ENCODE peak calls at places on chromosomes 3 and 15, in ten cellular contexts. A, T, Y, F, J, N, X, O, P and S are unnamed samples.

GRCh38 chr15:51672913-51673857 is 8.1 kb upstream of the SCG3 start:
- DNase-seq in F (no peak), N (no peak), J (no peak), X (no peak), Y (no peak), A (no peak), P (no peak), O (no peak), T (no peak), S (no peak)

GRCh38 chr3:119019767-119020518 is 14.7 kb downstream of the IGSF11 start:
- DNase-seq in J (no peak), F (no peak), P (no peak), X (no peak), N (no peak), T (no peak), A (no peak), Y (no peak), O (no peak), S (no peak)

GRCh38 chr3:46670891-46671427 is 22.5 kb downstream of the ALS2CL start:
- DNase-seq in Y (no peak), N (no peak), X (no peak), J (peak), A (no peak), O (peak), P (no peak), F (peak), T (no peak), S (no peak)

GRCh38 chr3:186922790-186923189 is 7.5 kb upstream of the ST6GAL1 start:
- DNase-seq in A (no peak), Y (no peak), J (no peak), P (no peak), X (no peak), T (no peak), O (no peak), N (no peak), F (no peak), S (no peak)

GRCh38 chr3:21390136-21390535 is 360.9 kb downstream of the ZNF385D start:
- DNase-seq in O (no peak), T (no peak), F (no peak), P (peak), X (peak), A (no peak), J (no peak), Y (no peak), N (peak), S (no peak)

GRCh38 chr15:63212050-63212973 is 22.9 kb downstream of the RAB8B start:
- DNase-seq in T (no peak), J (no peak), A (no peak), P (peak), F (no peak), Y (no peak), N (peak), X (peak), O (no peak), S (no peak)

GRCh38 chr3:50510325-50510724 is 6.9 kb upstream of the CACNA2D2 start:
- DNase-seq in P (no peak), N (no peak), A (no peak), T (no peak), J (no peak), Y (no peak), X (no peak), O (no peak), F (no peak), S (no peak)

GRCh38 chr3:50657407-50657806 is 17.3 kb upstream of the DOCK3 start:
- DNase-seq in A (no peak), O (no peak), X (no peak), Y (no peak), T (no peak), P (no peak), F (no peak), N (no peak), J (no peak), S (no peak)

GRCh38 chr3:159941043-159941994 is 47.3 kb upstream of the IL12A start:
- DNase-seq in X (no peak), O (no peak), N (peak), T (no peak), J (no peak), A (no peak), F (no peak), P (no peak), Y (no peak), S (no peak)

GRCh38 chr3:64019271-64019670 is 4.0 kb downstream of the PSMD6 start:
- DNase-seq in A (no peak), T (no peak), N (no peak), O (no peak), X (no peak), Y (no peak), F (no peak), P (no peak), J (no peak), S (no peak)

GRCh38 chr15:64334530-64334929 is 21.4 kb downstream of the CSNK1G1 start:
- DNase-seq in P (no peak), T (no peak), X (no peak), Y (peak), A (no peak), F (no peak), J (no peak), O (no peak), N (no peak), S (no peak)

GRCh38 chr15:88788036-88788435 is 15.2 kb upstream of the ACAN start:
- DNase-seq in N (no peak), O (no peak), A (no peak), F (no peak), Y (no peak), X (no peak), P (no peak), T (no peak), J (no peak), S (no peak)

GRCh38 chr3:14876942-14877341 is 58.2 kb downstream of the FGD5 start:
- DNase-seq in T (peak), N (peak), Y (no peak), P (no peak), A (peak), O (peak), F (peak), J (no peak), X (peak), S (no peak)

GRCh38 chr3:141275511-141275910 is 43.9 kb downstream of the PXYLP1 start:
- DNase-seq in J (no peak), Y (no peak), O (no peak), F (no peak), X (no peak), A (no peak), N (peak), P (peak), T (no peak), S (no peak)

GRCh38 chr3:117926819-117927218 is 1107.8 kb downstream of the IGSF11 start:
- DNase-seq in J (no peak), A (no peak), T (no peak), O (no peak), Y (no peak), F (no peak), X (no peak), N (no peak), P (no peak), S (no peak)

GRCh38 chr3:162021206-162021605 is 524.6 kb downstream of the OTOL1 start:
- DNase-seq in O (no peak), P (peak), F (no peak), J (no peak), T (no peak), N (no peak), X (no peak), Y (no peak), A (no peak), S (no peak)

GRCh38 chr3:148631124-148631903 is 66.4 kb upstream of the AGTR1 start:
- DNase-seq in A (no peak), P (no peak), F (no peak), O (no peak), X (peak), T (no peak), J (peak), Y (no peak), N (no peak), S (no peak)
- TF ChIP-seq CTCF in A (no peak), P (peak), F (no peak), O (no peak), X (peak), T (no peak), J (peak), Y (no peak), N (peak), S (peak)

DNA sequence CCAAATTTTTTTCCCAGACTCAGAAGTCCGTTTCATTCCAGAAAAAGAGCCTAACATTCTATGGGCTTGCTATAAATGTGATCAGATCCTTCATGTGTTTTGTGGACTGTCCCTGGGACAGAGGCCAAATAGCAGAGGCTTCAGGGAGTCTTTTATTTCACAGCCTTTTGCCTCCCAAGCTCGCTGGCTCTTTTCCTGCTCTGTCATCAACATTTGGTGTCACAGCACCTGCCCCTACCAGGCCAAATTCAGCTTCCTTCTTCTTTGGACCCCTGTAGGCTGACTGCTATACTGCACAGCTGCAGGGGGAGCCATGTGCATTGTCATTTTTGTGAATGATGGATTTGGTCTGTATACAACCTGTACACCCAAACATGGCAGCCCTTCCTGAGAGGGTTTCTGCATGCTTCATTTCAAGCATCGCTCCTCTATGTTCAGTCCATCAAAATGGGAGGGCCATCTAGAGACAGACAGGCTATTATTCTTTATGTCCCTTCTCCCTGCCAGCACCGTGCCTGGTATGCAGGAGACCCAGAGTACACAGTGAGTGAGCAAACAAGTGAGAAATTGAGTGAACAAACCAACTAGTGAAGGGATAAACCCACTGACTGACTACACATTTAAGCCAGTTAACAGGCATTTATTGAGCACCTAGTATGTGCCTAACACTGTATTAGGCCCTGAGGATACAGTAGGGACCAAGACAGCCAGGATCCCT is 17.9 kb upstream of the RPP14 start:
- DNase-seq in A (no peak), O (peak), T (no peak), F (no peak), Y (no peak), J (no peak), N (no peak), P (no peak), X (no peak), S (no peak)
- TF ChIP-seq CTCF in A (no peak), O (no peak), T (no peak), F (no peak), Y (no peak), J (no peak), N (no peak), P (peak), X (peak), S (peak)

GRCh38 chr3:115861166-115861733 is 237.9 kb downstream of the GAP43 start:
- DNase-seq in T (no peak), O (no peak), J (no peak), F (no peak), A (no peak), Y (no peak), X (no peak), N (no peak), P (no peak), S (no peak)
- TF ChIP-seq CTCF in T (no peak), O (no peak), J (peak), F (no peak), A (no peak), Y (no peak), X (peak), N (no peak), P (no peak), S (peak)

DNA sequence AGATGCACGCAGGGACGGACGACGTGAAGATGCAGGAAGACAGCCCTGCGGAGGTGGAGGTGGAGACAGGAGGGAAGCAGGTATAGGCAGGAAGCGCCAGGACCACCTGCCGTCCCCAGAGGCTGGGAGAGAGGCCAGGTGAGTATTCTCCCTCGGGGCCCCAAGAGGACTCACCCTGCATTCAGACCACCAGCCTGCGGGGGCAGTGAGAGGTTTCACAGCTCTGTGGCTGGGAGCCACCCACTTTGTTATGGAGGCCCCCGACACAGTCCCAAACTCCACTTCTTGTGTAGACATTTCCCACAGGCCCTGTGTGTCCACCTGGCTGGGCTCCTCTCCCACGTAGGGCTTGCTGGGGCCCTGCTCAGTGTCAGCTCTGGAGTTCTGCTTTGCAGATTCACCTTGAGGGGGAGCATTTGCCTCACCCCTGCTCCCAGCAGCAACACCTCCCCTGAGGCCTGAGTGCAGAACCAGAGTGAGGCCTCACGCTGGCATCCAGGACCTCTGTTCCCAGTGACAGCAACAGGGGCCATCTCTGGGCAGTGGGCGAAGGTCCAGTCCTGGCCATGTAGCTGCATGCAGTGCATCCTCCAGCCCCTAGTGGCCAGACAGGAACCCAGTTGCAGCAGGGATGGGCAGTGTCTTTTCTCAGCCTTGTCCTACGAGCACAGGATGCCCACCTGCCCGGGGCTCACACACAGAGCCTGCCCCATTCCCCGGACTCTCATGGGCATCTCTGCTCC is 119.4 kb upstream of the IQSEC1 start:
- DNase-seq in X (no peak), J (peak), T (no peak), F (no peak), O (no peak), A (no peak), Y (no peak), N (no peak), P (no peak), S (peak)
- TF ChIP-seq CTCF in X (peak), J (peak), T (no peak), F (no peak), O (no peak), A (no peak), Y (no peak), N (peak), P (peak), S (peak)

DNA sequence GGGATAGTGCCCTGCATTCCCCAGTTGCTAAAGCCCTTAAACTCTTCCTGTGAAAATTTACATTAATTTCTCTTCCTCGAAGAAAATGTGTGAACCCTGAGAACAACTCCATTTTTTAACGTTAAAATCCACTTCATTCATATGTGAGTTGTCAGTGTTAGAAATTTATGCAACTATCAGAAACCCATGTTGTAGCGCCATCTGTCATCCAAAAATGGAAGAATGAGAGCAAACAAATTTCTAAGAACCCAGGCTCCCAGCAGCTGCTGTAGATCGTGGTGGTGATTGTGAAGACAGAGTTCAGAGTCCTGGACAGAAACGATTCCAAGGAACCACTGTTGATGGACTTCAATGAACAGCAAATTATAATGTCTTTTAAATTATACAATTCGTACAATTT is 179.7 kb upstream of the NDN start:
- DNase-seq in Y (no peak), T (no peak), J (no peak), A (no peak), P (no peak), N (no peak), X (no peak), O (no peak), F (no peak), S (no peak)
- TF ChIP-seq CTCF in Y (no peak), T (no peak), J (no peak), A (peak), P (no peak), N (no peak), X (no peak), O (no peak), F (no peak), S (peak)

GRCh38 chr3:181948286-181948685 is 236.6 kb downstream of the SOX2 start:
- DNase-seq in A (no peak), N (no peak), J (no peak), O (no peak), T (no peak), X (no peak), F (no peak), Y (no peak), P (no peak), S (no peak)
- TF ChIP-seq CTCF in A (peak), N (no peak), J (no peak), O (no peak), T (no peak), X (no peak), F (no peak), Y (no peak), P (no peak), S (peak)

GRCh38 chr3:179865876-179866505 is 170.7 kb downstream of the PEX5L start:
- DNase-seq in F (no peak), A (no peak), P (no peak), Y (no peak), J (no peak), T (no peak), X (no peak), O (no peak), N (no peak), S (no peak)

GRCh38 chr3:179861292-179861691 is 175.4 kb downstream of the PEX5L start:
- DNase-seq in Y (no peak), N (no peak), T (no peak), F (no peak), P (no peak), A (no peak), O (no peak), J (no peak), X (no peak), S (no peak)

GRCh38 chr3:179860275-179861107 is 176.2 kb downstream of the PEX5L start:
- DNase-seq in P (no peak), O (no peak), J (no peak), X (no peak), Y (no peak), N (no peak), F (no peak), T (no peak), A (no peak), S (no peak)
- TF ChIP-seq CTCF in P (no peak), O (no peak), J (no peak), X (no peak), Y (no peak), N (no peak), F (no peak), T (no peak), A (no peak), S (no peak)

GRCh38 chr3:158916111-158916510 is 114.3 kb downstream of the MFSD1 start:
- DNase-seq in X (no peak), Y (no peak), P (no peak), A (no peak), F (no peak), N (no peak), O (no peak), J (no peak), T (no peak), S (no peak)

GRCh38 chr3:158912621-158913020 is 110.8 kb downstream of the MFSD1 start:
- DNase-seq in N (peak), J (no peak), A (no peak), T (no peak), O (no peak), F (no peak), P (no peak), X (no peak), Y (no peak), S (no peak)

GRCh38 chr3:158918451-158918850 is 116.6 kb downstream of the MFSD1 start:
- DNase-seq in P (no peak), F (no peak), T (no peak), J (no peak), X (no peak), A (no peak), Y (no peak), N (no peak), O (no peak), S (no peak)

GRCh38 chr3:158920375-158920774 is 118.5 kb downstream of the MFSD1 start:
- DNase-seq in A (no peak), X (no peak), F (no peak), O (no peak), J (no peak), N (peak), T (no peak), P (peak), Y (no peak), S (no peak)

GRCh38 chr3:158918008-158918407 is 116.2 kb downstream of the MFSD1 start:
- DNase-seq in T (no peak), N (peak), Y (no peak), O (peak), A (no peak), P (peak), J (peak), F (no peak), X (peak), S (peak)
- TF ChIP-seq CTCF in T (no peak), N (peak), Y (no peak), O (no peak), A (peak), P (peak), J (peak), F (no peak), X (peak), S (peak)

GRCh38 chr3:65245133-65246076 is 557.6 kb upstream of the ADAMTS9 start:
- DNase-seq in A (no peak), T (no peak), N (peak), J (no peak), P (peak), F (peak), X (peak), Y (no peak), O (no peak), S (no peak)
- TF ChIP-seq CTCF in A (peak), T (peak), N (peak), J (no peak), P (peak), F (peak), X (peak), Y (no peak), O (peak), S (peak)